ENCODE peak calls at places on chromosomes 11 and 22, in six cellular contexts. One of them, this sample, is unnamed.

GRCh38 chr11:34190192-34191139 is 85.0 kb downstream of the NAT10 start:
- DNase-seq in HFFc6: no peak
- DNase-seq in KG1: no peak
- DNase-seq in activated T-cell treated with anti-CD3 and anti-CD28 coated beads for 1 hour: no peak
- DNase-seq in A172: no peak
- DNase-seq in body of pancreas: no peak
- DNase-seq in this sample: no peak

GRCh38 chr11:13376838-13377237 is 86.2 kb downstream of the BTBD10 start:
- DNase-seq in KG1: no peak
- DNase-seq in A172: no peak
- DNase-seq in HFFc6: no peak
- DNase-seq in activated T-cell treated with anti-CD3 and anti-CD28 coated beads for 1 hour: no peak
- DNase-seq in body of pancreas: no peak
- DNase-seq in this sample: no peak

GRCh38 chr11:19808076-19808911 is 95.7 kb downstream of the NAV2 start:
- DNase-seq in KG1: no peak
- DNase-seq in HFFc6: no peak
- DNase-seq in activated T-cell treated with anti-CD3 and anti-CD28 coated beads for 1 hour: no peak
- DNase-seq in body of pancreas: no peak
- DNase-seq in A172: no peak
- DNase-seq in this sample: no peak

GRCh38 chr11:134521452-134522289 is 109.6 kb upstream of the B3GAT1 start:
- DNase-seq in A172: no peak
- DNase-seq in KG1: no peak
- DNase-seq in HFFc6: no peak
- DNase-seq in body of pancreas: no peak
- DNase-seq in activated T-cell treated with anti-CD3 and anti-CD28 coated beads for 1 hour: no peak
- DNase-seq in this sample: no peak

GRCh38 chr11:113014262-113014661 is 53.0 kb downstream of the NCAM1 start:
- DNase-seq in activated T-cell treated with anti-CD3 and anti-CD28 coated beads for 1 hour: no peak
- DNase-seq in KG1: no peak
- DNase-seq in A172: no peak
- DNase-seq in HFFc6: no peak
- DNase-seq in body of pancreas: peak
- DNase-seq in this sample: peak

GRCh38 chr11:36015806-36016205 is 71.9 kb downstream of the LDLRAD3 start:
- DNase-seq in activated T-cell treated with anti-CD3 and anti-CD28 coated beads for 1 hour: no peak
- DNase-seq in body of pancreas: peak
- DNase-seq in A172: no peak
- DNase-seq in KG1: no peak
- DNase-seq in HFFc6: no peak
- DNase-seq in this sample: no peak

GRCh38 chr11:118938491-118939411 is 13.0 kb upstream of the BCL9L start:
- DNase-seq in KG1: no peak
- DNase-seq in HFFc6: peak
- DNase-seq in body of pancreas: no peak
- DNase-seq in activated T-cell treated with anti-CD3 and anti-CD28 coated beads for 1 hour: no peak
- DNase-seq in A172: peak
- DNase-seq in this sample: no peak

GRCh38 chr11:120565436-120566155 is 54.0 kb downstream of the GRIK4 start:
- DNase-seq in activated T-cell treated with anti-CD3 and anti-CD28 coated beads for 1 hour: no peak
- DNase-seq in A172: no peak
- DNase-seq in HFFc6: no peak
- DNase-seq in body of pancreas: no peak
- DNase-seq in KG1: no peak
- DNase-seq in this sample: no peak

GRCh38 chr22:45717787-45718186 is 46.2 kb downstream of the ATXN10 start:
- DNase-seq in activated T-cell treated with anti-CD3 and anti-CD28 coated beads for 1 hour: no peak
- DNase-seq in KG1: no peak
- DNase-seq in HFFc6: peak
- DNase-seq in A172: peak
- DNase-seq in body of pancreas: no peak
- DNase-seq in this sample: no peak

GRCh38 chr11:12449961-12450715 is 72.8 kb downstream of the PARVA start:
- DNase-seq in A172: peak
- DNase-seq in HFFc6: peak
- DNase-seq in KG1: no peak
- DNase-seq in activated T-cell treated with anti-CD3 and anti-CD28 coated beads for 1 hour: no peak
- DNase-seq in body of pancreas: no peak
- DNase-seq in this sample: no peak

GRCh38 chr11:116874251-116874650 is 36.8 kb upstream of the APOA1 start:
- DNase-seq in body of pancreas: no peak
- DNase-seq in HFFc6: peak
- DNase-seq in A172: peak
- DNase-seq in KG1: no peak
- DNase-seq in activated T-cell treated with anti-CD3 and anti-CD28 coated beads for 1 hour: no peak
- DNase-seq in this sample: no peak

GRCh38 chr11:66011239-66011784 is 496 bp upstream of the CST6 start:
- DNase-seq in activated T-cell treated with anti-CD3 and anti-CD28 coated beads for 1 hour: no peak
- DNase-seq in HFFc6: peak
- DNase-seq in KG1: no peak
- DNase-seq in body of pancreas: peak
- DNase-seq in A172: peak
- DNase-seq in this sample: no peak

GRCh38 chr11:44301856-44302231 is 8.1 kb downstream of the ALX4 start:
- DNase-seq in HFFc6: peak
- DNase-seq in KG1: no peak
- DNase-seq in activated T-cell treated with anti-CD3 and anti-CD28 coated beads for 1 hour: no peak
- DNase-seq in body of pancreas: no peak
- DNase-seq in A172: peak
- DNase-seq in this sample: no peak

GRCh38 chr11:95375881-95376280 is 144.9 kb upstream of the SESN3 start:
- DNase-seq in body of pancreas: no peak
- DNase-seq in A172: no peak
- DNase-seq in HFFc6: no peak
- DNase-seq in KG1: no peak
- DNase-seq in activated T-cell treated with anti-CD3 and anti-CD28 coated beads for 1 hour: no peak
- DNase-seq in this sample: no peak

GRCh38 chr11:132586801-132587200 is 945.5 kb downstream of the OPCML start:
- DNase-seq in activated T-cell treated with anti-CD3 and anti-CD28 coated beads for 1 hour: no peak
- DNase-seq in body of pancreas: no peak
- DNase-seq in KG1: no peak
- DNase-seq in A172: no peak
- DNase-seq in HFFc6: peak
- DNase-seq in this sample: no peak

GRCh38 chr11:66317322-66317765 is 500 bp upstream of the CD248 start:
- DNase-seq in A172: no peak
- DNase-seq in body of pancreas: no peak
- DNase-seq in HFFc6: peak
- DNase-seq in KG1: no peak
- DNase-seq in activated T-cell treated with anti-CD3 and anti-CD28 coated beads for 1 hour: peak
- DNase-seq in this sample: no peak

GRCh38 chr11:114180301-114181055 is 115.7 kb upstream of the NNMT start:
- DNase-seq in activated T-cell treated with anti-CD3 and anti-CD28 coated beads for 1 hour: no peak
- DNase-seq in KG1: no peak
- DNase-seq in A172: no peak
- DNase-seq in HFFc6: no peak
- DNase-seq in body of pancreas: peak
- DNase-seq in this sample: peak

GRCh38 chr11:90849278-90849677 is 626.4 kb upstream of the CHORDC1 start:
- DNase-seq in KG1: no peak
- DNase-seq in A172: no peak
- DNase-seq in HFFc6: no peak
- DNase-seq in activated T-cell treated with anti-CD3 and anti-CD28 coated beads for 1 hour: no peak
- DNase-seq in body of pancreas: no peak
- DNase-seq in this sample: no peak

GRCh38 chr11:44625759-44626523 is 60.5 kb downstream of the CD82 start:
- DNase-seq in A172: no peak
- DNase-seq in activated T-cell treated with anti-CD3 and anti-CD28 coated beads for 1 hour: no peak
- DNase-seq in body of pancreas: no peak
- DNase-seq in KG1: no peak
- DNase-seq in HFFc6: no peak
- DNase-seq in this sample: peak

GRCh38 chr11:134207538-134208239 is 16.1 kb downstream of the NCAPD3 start:
- DNase-seq in KG1: no peak
- DNase-seq in HFFc6: peak
- DNase-seq in body of pancreas: peak
- DNase-seq in activated T-cell treated with anti-CD3 and anti-CD28 coated beads for 1 hour: peak
- DNase-seq in A172: no peak
- DNase-seq in this sample: peak